ENCODE peak calls at places on chromosomes 11 and 22, in seven cellular contexts. A, E, D, T, F, M and I are unnamed samples.

GRCh38 chr11:66693356-66694055 is 15.8 kb upstream of the RBM4B start:
- DNase-seq in E (no peak), D (no peak), M (no peak), T (no peak), F (no peak), A (no peak), I (no peak)

GRCh38 chr11:65661599-65662246 is 993 bp downstream of the RELA start:
- DNase-seq in E (no peak), T (no peak), M (no peak), A (no peak), F (no peak), D (no peak), I (no peak)

GRCh38 chr11:65316979-65317786 is 2.5 kb downstream of the CDC42EP2 start:
- DNase-seq in D (peak), T (no peak), A (no peak), F (no peak), M (no peak), E (peak), I (peak)

GRCh38 chr22:36386351-36386899 is 1.3 kb downstream of the MYH9 start:
- DNase-seq in M (peak), A (no peak), T (no peak), F (no peak), E (no peak), D (peak), I (peak)

GRCh38 chr11:70191495-70192140 is 11.5 kb upstream of the FADD start:
- DNase-seq in F (peak), A (peak), E (peak), D (peak), T (peak), M (peak), I (peak)

GRCh38 chr22:23315341-23315917 is 135.1 kb downstream of the BCR start:
- DNase-seq in F (peak), T (peak), E (peak), D (peak), A (peak), M (no peak), I (peak)

GRCh38 chr11:64924910-64925284 is 408 bp downstream of the PPP2R5B start:
- DNase-seq in E (no peak), M (no peak), A (no peak), D (no peak), T (no peak), F (no peak), I (peak)

GRCh38 chr11:8910662-8911039 is 338 bp upstream of the AKIP1 start:
- DNase-seq in E (no peak), F (no peak), A (no peak), M (no peak), T (no peak), D (no peak), I (no peak)

GRCh38 chr11:112610996-112611795 is 350.0 kb upstream of the NCAM1 start:
- DNase-seq in A (no peak), T (no peak), M (no peak), F (no peak), E (peak), D (no peak), I (no peak)

GRCh38 chr11:128938156-128938885 is 4.3 kb downstream of the TP53AIP1 start:
- DNase-seq in D (no peak), A (no peak), E (no peak), F (no peak), T (no peak), M (no peak), I (no peak)

GRCh38 chr11:93116641-93117577 is 80.9 kb downstream of the SLC36A4 start:
- DNase-seq in M (no peak), T (no peak), A (no peak), E (peak), F (no peak), D (no peak), I (peak)

GRCh38 chr11:128896356-128896755 is 5.2 kb downstream of the KCNJ5 start:
- DNase-seq in F (no peak), E (no peak), D (no peak), A (no peak), M (no peak), T (no peak), I (no peak)

GRCh38 chr11:122362381-122362780 is 246.4 kb upstream of the BLID start:
- DNase-seq in E (no peak), M (no peak), F (no peak), A (no peak), D (no peak), T (no peak), I (no peak)

GRCh38 chr22:49420651-49421050 is 407.0 kb downstream of the BRD1 start:
- DNase-seq in T (peak), A (no peak), F (no peak), E (no peak), D (no peak), M (no peak), I (no peak)

GRCh38 chr11:86743223-86744118 is 56.9 kb upstream of the PRSS23 start:
- DNase-seq in A (no peak), T (no peak), E (peak), F (peak), D (peak), M (no peak), I (peak)